ENCODE peak calls at places on chromosomes 1 and 21, in eight cellular contexts. One of them, this sample, is unnamed.

GRCh38 chr1:40045182-40045581 is 4.7 kb downstream of the CAP1 start:
- DNase-seq in breast epithelium: no peak
- DNase-seq in mesenchymal stem cell: no peak
- DNase-seq in Calu3: no peak
- DNase-seq in stimulated activated CD4-positive, alpha-beta T cell treated with anti-CD3 and anti-CD28 coated beads, Interleukin-1b, Interleukin-23, amount 100 ng/mL, for 48 hours: no peak
- DNase-seq in LHCN-M2: no peak
- DNase-seq in NCI-H774: no peak
- DNase-seq in OCI-LY7: no peak
- DNase-seq in this sample: no peak

GRCh38 chr1:153277852-153278251 is 18.4 kb downstream of the LORICRIN start:
- DNase-seq in breast epithelium: no peak
- DNase-seq in mesenchymal stem cell: no peak
- DNase-seq in Calu3: peak; percentile 75
- DNase-seq in stimulated activated CD4-positive, alpha-beta T cell treated with anti-CD3 and anti-CD28 coated beads, Interleukin-1b, Interleukin-23, amount 100 ng/mL, for 48 hours: peak; percentile 53
- DNase-seq in LHCN-M2: no peak
- DNase-seq in NCI-H774: no peak
- DNase-seq in OCI-LY7: peak; percentile 24
- DNase-seq in this sample: peak; percentile 26

GRCh38 chr1:206125366-206125765 is 8.2 kb upstream of the AVPR1B start:
- DNase-seq in breast epithelium: no peak
- DNase-seq in mesenchymal stem cell: no peak
- DNase-seq in Calu3: no peak
- DNase-seq in stimulated activated CD4-positive, alpha-beta T cell treated with anti-CD3 and anti-CD28 coated beads, Interleukin-1b, Interleukin-23, amount 100 ng/mL, for 48 hours: no peak
- DNase-seq in LHCN-M2: no peak
- DNase-seq in NCI-H774: no peak
- DNase-seq in OCI-LY7: no peak
- DNase-seq in this sample: no peak

GRCh38 chr1:11499825-11500331 is 20.9 kb downstream of the DISP3 start:
- DNase-seq in breast epithelium: peak; percentile 37
- DNase-seq in mesenchymal stem cell: no peak
- DNase-seq in Calu3: no peak
- DNase-seq in stimulated activated CD4-positive, alpha-beta T cell treated with anti-CD3 and anti-CD28 coated beads, Interleukin-1b, Interleukin-23, amount 100 ng/mL, for 48 hours: no peak
- DNase-seq in LHCN-M2: no peak
- DNase-seq in NCI-H774: no peak
- DNase-seq in OCI-LY7: no peak
- DNase-seq in this sample: no peak

GRCh38 chr1:15570861-15571260 is 14.0 kb downstream of the AGMAT start:
- DNase-seq in breast epithelium: no peak
- DNase-seq in mesenchymal stem cell: no peak
- DNase-seq in Calu3: no peak
- DNase-seq in stimulated activated CD4-positive, alpha-beta T cell treated with anti-CD3 and anti-CD28 coated beads, Interleukin-1b, Interleukin-23, amount 100 ng/mL, for 48 hours: no peak
- DNase-seq in LHCN-M2: no peak
- DNase-seq in NCI-H774: no peak
- DNase-seq in OCI-LY7: no peak
- DNase-seq in this sample: no peak

GRCh38 chr1:51100264-51100880 is 1.7 kb upstream of the C1orf185 start:
- DNase-seq in breast epithelium: no peak
- DNase-seq in mesenchymal stem cell: no peak
- DNase-seq in Calu3: no peak
- DNase-seq in stimulated activated CD4-positive, alpha-beta T cell treated with anti-CD3 and anti-CD28 coated beads, Interleukin-1b, Interleukin-23, amount 100 ng/mL, for 48 hours: no peak
- DNase-seq in LHCN-M2: no peak
- DNase-seq in NCI-H774: no peak
- DNase-seq in OCI-LY7: no peak
- DNase-seq in this sample: no peak

GRCh38 chr1:111436726-111437125 is 9.2 kb upstream of the OVGP1 start:
- DNase-seq in breast epithelium: no peak
- DNase-seq in mesenchymal stem cell: peak; percentile 9
- DNase-seq in Calu3: no peak
- DNase-seq in stimulated activated CD4-positive, alpha-beta T cell treated with anti-CD3 and anti-CD28 coated beads, Interleukin-1b, Interleukin-23, amount 100 ng/mL, for 48 hours: no peak
- DNase-seq in LHCN-M2: no peak
- DNase-seq in NCI-H774: no peak
- DNase-seq in OCI-LY7: no peak
- DNase-seq in this sample: no peak

GRCh38 chr1:231603598-231604275 is 22.9 kb upstream of the DISC1 start:
- DNase-seq in breast epithelium: no peak
- DNase-seq in mesenchymal stem cell: peak; percentile 81
- DNase-seq in Calu3: peak; percentile 58
- DNase-seq in stimulated activated CD4-positive, alpha-beta T cell treated with anti-CD3 and anti-CD28 coated beads, Interleukin-1b, Interleukin-23, amount 100 ng/mL, for 48 hours: no peak
- DNase-seq in LHCN-M2: peak; percentile 57
- DNase-seq in NCI-H774: peak; percentile 63
- DNase-seq in OCI-LY7: peak; percentile 65
- DNase-seq in this sample: peak; percentile 75

GRCh38 chr1:197062692-197063091 is 4.4 kb downstream of the F13B start:
- DNase-seq in breast epithelium: no peak
- DNase-seq in mesenchymal stem cell: no peak
- DNase-seq in Calu3: no peak
- DNase-seq in stimulated activated CD4-positive, alpha-beta T cell treated with anti-CD3 and anti-CD28 coated beads, Interleukin-1b, Interleukin-23, amount 100 ng/mL, for 48 hours: no peak
- DNase-seq in LHCN-M2: no peak
- DNase-seq in NCI-H774: no peak
- DNase-seq in OCI-LY7: no peak
- DNase-seq in this sample: no peak

GRCh38 chr1:230222678-230223077 is 155.6 kb downstream of the GALNT2 start:
- DNase-seq in breast epithelium: no peak
- DNase-seq in mesenchymal stem cell: no peak
- DNase-seq in Calu3: no peak
- DNase-seq in stimulated activated CD4-positive, alpha-beta T cell treated with anti-CD3 and anti-CD28 coated beads, Interleukin-1b, Interleukin-23, amount 100 ng/mL, for 48 hours: no peak
- DNase-seq in LHCN-M2: no peak
- DNase-seq in NCI-H774: no peak
- DNase-seq in OCI-LY7: no peak
- DNase-seq in this sample: no peak

GRCh38 chr1:245915851-245916250 is 591.2 kb downstream of the SMYD3 start:
- DNase-seq in breast epithelium: no peak
- DNase-seq in mesenchymal stem cell: no peak
- DNase-seq in Calu3: no peak
- DNase-seq in stimulated activated CD4-positive, alpha-beta T cell treated with anti-CD3 and anti-CD28 coated beads, Interleukin-1b, Interleukin-23, amount 100 ng/mL, for 48 hours: no peak
- DNase-seq in LHCN-M2: no peak
- DNase-seq in NCI-H774: no peak
- DNase-seq in OCI-LY7: no peak
- DNase-seq in this sample: no peak

GRCh38 chr1:45300669-45300997 is 26.1 kb upstream of the HPDL start:
- DNase-seq in breast epithelium: no peak
- DNase-seq in mesenchymal stem cell: no peak
- DNase-seq in Calu3: no peak
- DNase-seq in stimulated activated CD4-positive, alpha-beta T cell treated with anti-CD3 and anti-CD28 coated beads, Interleukin-1b, Interleukin-23, amount 100 ng/mL, for 48 hours: no peak
- DNase-seq in LHCN-M2: no peak
- DNase-seq in NCI-H774: no peak
- DNase-seq in OCI-LY7: no peak
- DNase-seq in this sample: no peak

GRCh38 chr1:52002038-52002917 is 11.8 kb upstream of the RAB3B start:
- DNase-seq in breast epithelium: no peak
- DNase-seq in mesenchymal stem cell: peak; percentile 89
- DNase-seq in Calu3: peak; percentile 88
- DNase-seq in stimulated activated CD4-positive, alpha-beta T cell treated with anti-CD3 and anti-CD28 coated beads, Interleukin-1b, Interleukin-23, amount 100 ng/mL, for 48 hours: peak; percentile 21
- DNase-seq in LHCN-M2: peak; percentile 85
- DNase-seq in NCI-H774: peak; percentile 93
- DNase-seq in OCI-LY7: peak; percentile 86
- DNase-seq in this sample: peak; percentile 90

GRCh38 chr1:244957525-244957924 is 93.2 kb upstream of the HNRNPU start:
- DNase-seq in breast epithelium: no peak
- DNase-seq in mesenchymal stem cell: no peak
- DNase-seq in Calu3: no peak
- DNase-seq in stimulated activated CD4-positive, alpha-beta T cell treated with anti-CD3 and anti-CD28 coated beads, Interleukin-1b, Interleukin-23, amount 100 ng/mL, for 48 hours: no peak
- DNase-seq in LHCN-M2: no peak
- DNase-seq in NCI-H774: no peak
- DNase-seq in OCI-LY7: peak; percentile 79
- DNase-seq in this sample: no peak

GRCh38 chr1:77831976-77832695 is 52.7 kb downstream of the MIGA1 start:
- DNase-seq in breast epithelium: no peak
- DNase-seq in mesenchymal stem cell: peak; percentile 92
- DNase-seq in Calu3: no peak
- DNase-seq in stimulated activated CD4-positive, alpha-beta T cell treated with anti-CD3 and anti-CD28 coated beads, Interleukin-1b, Interleukin-23, amount 100 ng/mL, for 48 hours: no peak
- DNase-seq in LHCN-M2: peak; percentile 68
- DNase-seq in NCI-H774: no peak
- DNase-seq in OCI-LY7: no peak
- DNase-seq in this sample: no peak

GRCh38 chr21:43989401-43989800 is 22.7 kb upstream of the TRAPPC10 start:
- DNase-seq in breast epithelium: no peak
- DNase-seq in mesenchymal stem cell: no peak
- DNase-seq in Calu3: no peak
- DNase-seq in stimulated activated CD4-positive, alpha-beta T cell treated with anti-CD3 and anti-CD28 coated beads, Interleukin-1b, Interleukin-23, amount 100 ng/mL, for 48 hours: no peak
- DNase-seq in LHCN-M2: no peak
- DNase-seq in NCI-H774: no peak
- DNase-seq in OCI-LY7: no peak
- DNase-seq in this sample: no peak

GRCh38 chr1:168179411-168180147 is 817 bp downstream of the TIPRL start:
- DNase-seq in breast epithelium: no peak
- DNase-seq in mesenchymal stem cell: peak; percentile 52
- DNase-seq in Calu3: peak; percentile 8
- DNase-seq in stimulated activated CD4-positive, alpha-beta T cell treated with anti-CD3 and anti-CD28 coated beads, Interleukin-1b, Interleukin-23, amount 100 ng/mL, for 48 hours: no peak
- DNase-seq in LHCN-M2: peak; percentile 37
- DNase-seq in NCI-H774: no peak
- DNase-seq in OCI-LY7: peak; percentile 57
- DNase-seq in this sample: peak; percentile 46

GRCh38 chr1:228291906-228292608 is 84.2 kb downstream of the OBSCN start:
- DNase-seq in breast epithelium: no peak
- DNase-seq in mesenchymal stem cell: no peak
- DNase-seq in Calu3: no peak
- DNase-seq in stimulated activated CD4-positive, alpha-beta T cell treated with anti-CD3 and anti-CD28 coated beads, Interleukin-1b, Interleukin-23, amount 100 ng/mL, for 48 hours: no peak
- DNase-seq in LHCN-M2: no peak
- DNase-seq in NCI-H774: no peak
- DNase-seq in OCI-LY7: no peak
- DNase-seq in this sample: no peak

GRCh38 chr21:42193131-42193671 is 25.7 kb upstream of the ABCG1 start:
- DNase-seq in breast epithelium: no peak
- DNase-seq in mesenchymal stem cell: no peak
- DNase-seq in Calu3: no peak
- DNase-seq in stimulated activated CD4-positive, alpha-beta T cell treated with anti-CD3 and anti-CD28 coated beads, Interleukin-1b, Interleukin-23, amount 100 ng/mL, for 48 hours: peak; percentile 69
- DNase-seq in LHCN-M2: no peak
- DNase-seq in NCI-H774: no peak
- DNase-seq in OCI-LY7: no peak
- DNase-seq in this sample: no peak

GRCh38 chr1:76137746-76138145 is 63.2 kb downstream of the ST6GALNAC3 start:
- DNase-seq in breast epithelium: no peak
- DNase-seq in mesenchymal stem cell: no peak
- DNase-seq in Calu3: no peak
- DNase-seq in stimulated activated CD4-positive, alpha-beta T cell treated with anti-CD3 and anti-CD28 coated beads, Interleukin-1b, Interleukin-23, amount 100 ng/mL, for 48 hours: no peak
- DNase-seq in LHCN-M2: no peak
- DNase-seq in NCI-H774: no peak
- DNase-seq in OCI-LY7: no peak
- DNase-seq in this sample: no peak

GRCh38 chr1:153192697-153193096 is 10.5 kb upstream of the LELP1 start:
- DNase-seq in breast epithelium: no peak
- DNase-seq in mesenchymal stem cell: no peak
- DNase-seq in Calu3: peak; percentile 80
- DNase-seq in stimulated activated CD4-positive, alpha-beta T cell treated with anti-CD3 and anti-CD28 coated beads, Interleukin-1b, Interleukin-23, amount 100 ng/mL, for 48 hours: no peak
- DNase-seq in LHCN-M2: no peak
- DNase-seq in NCI-H774: peak; percentile 2
- DNase-seq in OCI-LY7: peak; percentile 12
- DNase-seq in this sample: peak; percentile 8

GRCh38 chr1:45335732-45336365 is 4.1 kb upstream of the TOE1 start:
- DNase-seq in breast epithelium: no peak
- DNase-seq in mesenchymal stem cell: no peak
- DNase-seq in Calu3: no peak
- DNase-seq in stimulated activated CD4-positive, alpha-beta T cell treated with anti-CD3 and anti-CD28 coated beads, Interleukin-1b, Interleukin-23, amount 100 ng/mL, for 48 hours: no peak
- DNase-seq in LHCN-M2: no peak
- DNase-seq in NCI-H774: no peak
- DNase-seq in OCI-LY7: no peak
- DNase-seq in this sample: no peak

GRCh38 chr1:231162300-231162969 is 577 bp downstream of the TRIM67 start:
- DNase-seq in breast epithelium: no peak
- DNase-seq in mesenchymal stem cell: peak; percentile 36
- DNase-seq in Calu3: peak; percentile 70
- DNase-seq in stimulated activated CD4-positive, alpha-beta T cell treated with anti-CD3 and anti-CD28 coated beads, Interleukin-1b, Interleukin-23, amount 100 ng/mL, for 48 hours: peak; percentile 15
- DNase-seq in LHCN-M2: peak; percentile 9
- DNase-seq in NCI-H774: peak; percentile 9
- DNase-seq in OCI-LY7: no peak
- DNase-seq in this sample: peak; percentile 75

GRCh38 chr1:207579436-207579799 is 65.5 kb upstream of the CR1L start:
- DNase-seq in breast epithelium: no peak
- DNase-seq in mesenchymal stem cell: peak; percentile 70
- DNase-seq in Calu3: peak; percentile 77
- DNase-seq in stimulated activated CD4-positive, alpha-beta T cell treated with anti-CD3 and anti-CD28 coated beads, Interleukin-1b, Interleukin-23, amount 100 ng/mL, for 48 hours: peak; percentile 22
- DNase-seq in LHCN-M2: peak; percentile 64
- DNase-seq in NCI-H774: peak; percentile 34
- DNase-seq in OCI-LY7: peak; percentile 67
- DNase-seq in this sample: peak; percentile 71